ENCODE peak calls at places on chromosomes 7 and 10, in four cellular contexts. G is A549, C is endothelial cell of umbilical vein, D is K562. B is an unnamed sample.

GRCh38 chr7:115409682-115410426 is 488.0 kb downstream of the MDFIC start:
- DNase-seq in G (no peak), C (no peak), D (no peak), B (peak; percentile 4)

GRCh38 chr7:116525913-116526857 is 1.3 kb downstream of the CAV1 start:
- DNase-seq in G (peak; percentile 83), C (peak; percentile 84), D (peak; percentile 88), B (peak; percentile 63)

GRCh38 chr7:12257582-12257981 is 46.5 kb downstream of the TMEM106B start:
- DNase-seq in G (no peak), C (peak; percentile 22), D (peak; percentile 6), B (peak; percentile 45)

GRCh38 chr10:29689001-29689400 is 54.2 kb upstream of the SVIL start:
- DNase-seq in G (no peak), C (peak; percentile 89), D (no peak), B (peak; percentile 61)

GRCh38 chr7:132145466-132145865 is 430.8 kb downstream of the PLXNA4 start:
- DNase-seq in G (peak; percentile 80), C (peak; percentile 88), D (no peak), B (no peak)

GRCh38 chr7:63117-63480 is 129.3 kb upstream of the FAM20C start:
- DNase-seq in G (no peak), C (no peak), D (no peak), B (no peak)

GRCh38 chr7:137992738-137993394 is 9.0 kb downstream of the CREB3L2 start:
- DNase-seq in G (no peak), C (peak; percentile 95), D (peak; percentile 60), B (peak; percentile 97)

GRCh38 chr10:109721401-109722028 is 201.8 kb downstream of the XPNPEP1 start:
- DNase-seq in G (no peak), C (no peak), D (no peak), B (no peak)

GRCh38 chr10:52883996-52884871 is 111.7 kb upstream of the MBL2 start:
- DNase-seq in G (peak; percentile 40), C (peak; percentile 67), D (peak; percentile 51), B (peak; percentile 73)

GRCh38 chr7:157000741-157001653 is 9.5 kb downstream of the MNX1 start:
- DNase-seq in G (no peak), C (no peak), D (no peak), B (peak; percentile 29)

GRCh38 chr7:149524399-149524798 is 26.8 kb upstream of the ZNF746 start:
- DNase-seq in G (no peak), C (no peak), D (no peak), B (no peak)

GRCh38 chr7:74452748-74453320 is 872 bp upstream of the GTF2IRD1 start:
- DNase-seq in G (peak; percentile 34), C (peak; percentile 10), D (peak; percentile 39), B (no peak)

GRCh38 chr7:29086545-29086944 is 59.8 kb downstream of the CPVL start:
- DNase-seq in G (no peak), C (no peak), D (no peak), B (no peak)

GRCh38 chr7:96241834-96242233 is 80.1 kb downstream of the SLC25A13 start:
- DNase-seq in G (no peak), C (no peak), D (peak; percentile 71), B (peak; percentile 49)

GRCh38 chr10:125048101-125048864 is 106.4 kb downstream of the ZRANB1 start:
- DNase-seq in G (peak; percentile 92), C (peak; percentile 84), D (peak; percentile 90), B (peak; percentile 83)
- TF ChIP-seq MYC in G (no peak), C (no peak), D (no peak), B (peak; percentile 76)

GRCh38 chr7:14734839-14735321 is 167.7 kb downstream of the DGKB start:
- DNase-seq in G (no peak), C (no peak), D (no peak), B (peak; percentile 28)

GRCh38 chr7:14740606-14741005 is 161.9 kb downstream of the DGKB start:
- DNase-seq in G (no peak), C (no peak), D (no peak), B (no peak)

GRCh38 chr7:14745076-14745475 is 157.5 kb downstream of the DGKB start:
- DNase-seq in G (no peak), C (no peak), D (no peak), B (no peak)

GRCh38 chr7:14738086-14738485 is 164.5 kb downstream of the DGKB start:
- DNase-seq in G (no peak), C (no peak), D (no peak), B (peak; percentile 13)

GRCh38 chr7:14739496-14740185 is 162.9 kb downstream of the DGKB start:
- DNase-seq in G (no peak), C (no peak), D (no peak), B (no peak)
- TF ChIP-seq MYC in G (no peak), C (no peak), D (no peak), B (no peak)

DNA sequence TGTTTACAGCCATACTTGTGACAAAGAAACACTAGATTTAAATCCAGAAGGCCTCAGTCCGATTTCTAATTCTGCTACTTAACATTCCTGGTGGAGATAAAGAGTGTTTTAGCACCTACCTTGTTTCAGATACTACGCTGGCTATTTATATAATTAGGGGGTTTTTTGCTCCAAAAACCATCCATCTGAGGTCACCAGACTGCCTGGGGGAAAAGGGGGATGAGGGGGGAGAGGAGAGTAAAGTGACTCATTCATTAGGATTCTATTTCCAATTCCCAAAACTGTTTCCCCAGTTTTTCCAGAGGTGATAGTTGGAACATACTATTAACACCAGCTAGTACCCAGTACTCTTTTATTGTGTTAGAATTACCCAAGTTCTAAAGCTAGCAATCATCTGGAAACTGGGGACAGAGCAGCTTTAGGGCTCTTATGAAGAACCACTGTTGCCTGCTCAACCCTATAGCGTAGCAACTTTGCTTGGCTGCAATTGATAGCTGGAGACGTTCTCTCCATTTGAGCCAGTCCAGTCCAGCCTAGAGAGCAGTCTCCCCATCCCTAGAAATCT is 6.6 kb downstream of the GCC1 start:
- DNase-seq in G (no peak), C (no peak), D (no peak), B (no peak)
- TF ChIP-seq MYC in G (no peak), C (no peak), D (no peak), B (no peak)

DNA sequence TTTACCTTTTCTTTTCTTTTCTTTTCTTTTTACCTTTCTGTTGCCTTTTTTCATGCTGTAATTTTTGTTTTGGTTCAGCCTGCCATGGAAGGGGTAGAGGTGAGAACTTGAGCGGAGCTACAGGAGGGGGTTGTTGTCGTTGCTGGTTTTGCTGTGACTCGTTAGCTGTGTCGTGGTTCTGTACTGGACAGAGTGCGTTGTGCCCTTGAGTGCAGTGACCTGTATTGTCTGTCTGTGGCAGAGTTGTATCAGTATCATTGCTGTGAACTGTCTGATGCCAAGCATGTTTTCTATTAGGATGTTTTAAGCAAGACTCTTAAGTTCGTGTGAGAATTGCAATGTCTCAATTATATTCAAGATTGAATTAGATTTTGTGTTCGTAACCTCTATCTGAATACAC is 67.5 kb downstream of the TRRAP start:
- DNase-seq in G (no peak), C (no peak), D (no peak), B (no peak)
- TF ChIP-seq MYC in G (no peak), C (no peak), D (no peak), B (no peak)

DNA sequence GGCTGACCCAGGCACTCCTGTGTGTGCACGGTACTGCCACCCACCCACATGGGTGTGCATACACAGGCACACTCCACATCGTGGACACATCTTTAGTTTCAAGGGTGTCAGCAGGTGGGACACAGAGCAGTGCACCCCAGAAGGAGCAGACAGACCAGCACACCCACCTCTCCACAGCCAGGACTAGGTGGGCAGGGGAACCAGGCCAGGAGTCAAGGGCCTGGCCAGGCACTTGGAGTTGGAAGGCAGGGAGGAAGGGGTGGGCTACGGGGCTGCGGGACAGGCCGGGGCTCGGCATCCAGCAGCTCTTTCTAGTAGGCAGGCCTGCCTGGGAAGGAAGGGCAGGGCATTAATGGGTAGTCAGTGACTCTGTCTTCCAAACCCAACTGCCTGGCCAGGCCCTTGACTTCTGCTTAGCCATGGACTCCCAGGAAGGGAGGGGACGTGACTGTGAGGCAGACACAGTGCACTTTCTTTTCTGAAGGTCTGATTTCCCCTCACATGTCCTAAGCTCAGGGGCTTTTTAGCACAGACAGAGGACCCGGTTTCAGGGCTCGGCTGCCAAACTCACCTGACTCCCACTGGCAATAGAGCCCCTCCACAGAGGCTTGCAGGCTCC is 14.6 kb downstream of the RASGEF1A start:
- DNase-seq in G (no peak), C (no peak), D (no peak), B (no peak)
- TF ChIP-seq MYC in G (no peak), C (no peak), D (no peak), B (no peak)

GRCh38 chr10:46250898-46251856 is 35.6 kb upstream of the ANTXRL start:
- DNase-seq in G (no peak), C (no peak), D (no peak), B (no peak)

GRCh38 chr10:46247181-46247475 is 39.7 kb upstream of the ANTXRL start:
- DNase-seq in G (no peak), C (no peak), D (no peak), B (no peak)

GRCh38 chr10:46250481-46250880 is 36.3 kb upstream of the ANTXRL start:
- DNase-seq in G (no peak), C (no peak), D (no peak), B (no peak)

GRCh38 chr10:46247808-46248569 is 38.8 kb upstream of the ANTXRL start:
- DNase-seq in G (no peak), C (no peak), D (peak; percentile 76), B (no peak)

DNA sequence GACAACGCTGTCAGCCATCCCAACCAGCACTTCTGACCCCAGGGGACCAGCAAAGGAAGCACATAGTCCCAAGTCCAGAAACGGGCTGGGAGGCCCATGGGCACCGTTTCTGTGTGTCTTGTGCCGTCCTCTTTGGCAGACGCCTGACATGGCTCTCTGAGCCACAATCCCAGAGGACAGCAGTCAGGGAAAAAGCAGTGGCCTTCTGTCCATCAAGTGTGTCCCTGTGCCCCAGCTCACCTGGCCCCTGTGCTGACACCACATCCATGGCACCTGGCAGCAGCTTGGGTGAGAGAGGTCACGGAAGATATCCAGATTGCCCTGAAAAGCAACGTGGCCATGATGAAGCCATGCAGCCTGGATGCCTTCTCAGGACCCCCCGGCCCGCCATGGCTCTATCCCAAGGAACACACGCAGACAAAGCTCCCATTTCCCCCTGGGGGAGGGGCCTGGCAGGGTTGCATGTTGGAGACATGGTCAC is 38.1 kb upstream of the ANTXRL start:
- DNase-seq in G (no peak), C (no peak), D (no peak), B (no peak)
- TF ChIP-seq MYC in G (no peak), C (no peak), D (no peak), B (no peak)

GRCh38 chr7:32175099-32175498 is 104.9 kb upstream of the PDE1C start:
- DNase-seq in G (no peak), C (no peak), D (no peak), B (no peak)

GRCh38 chr7:32178731-32179366 is 108.6 kb upstream of the PDE1C start:
- DNase-seq in G (no peak), C (no peak), D (no peak), B (no peak)

GRCh38 chr7:32177216-32177615 is 107.0 kb upstream of the PDE1C start:
- DNase-seq in G (no peak), C (no peak), D (no peak), B (no peak)

DNA sequence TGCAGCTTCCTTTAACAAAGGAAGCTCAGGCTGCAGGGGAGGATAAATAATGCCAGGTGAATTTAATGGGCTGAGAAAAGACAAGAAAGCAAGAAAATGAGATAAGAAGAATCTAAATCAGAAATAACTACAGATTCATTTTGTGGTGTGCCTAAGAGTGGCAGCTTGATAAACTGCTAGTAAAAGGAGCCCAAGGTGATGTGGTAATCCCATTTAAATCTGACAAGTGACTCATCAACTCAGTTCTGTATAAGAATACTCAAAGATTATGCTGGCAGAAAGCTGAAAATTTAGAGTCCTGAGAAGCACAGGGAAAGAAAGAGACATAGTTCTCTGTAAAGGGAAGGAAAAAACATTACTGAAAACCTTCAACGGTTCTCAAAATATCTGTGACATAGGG is 109.4 kb upstream of the PDE1C start:
- DNase-seq in G (no peak), C (no peak), D (no peak), B (no peak)
- TF ChIP-seq MYC in G (no peak), C (no peak), D (no peak), B (no peak)